ENCODE peak calls at places on chromosome 15, in eight cellular contexts. One of them, this sample, is unnamed.

GRCh38 chr15:58506064-58506490 is 74.3 kb downstream of the LIPC start:
- DNase-seq in fibroblast of pulmonary artery: no peak
- DNase-seq in choroid plexus epithelial cell: no peak
- DNase-seq in GM12864: no peak
- DNase-seq in A549: no peak
- DNase-seq in right atrium auricular region: no peak
- DNase-seq in chondrocyte: no peak
- DNase-seq in left ventricle myocardium inferior: no peak
- DNase-seq in this sample: no peak

GRCh38 chr15:76467136-76467535 is 130.6 kb downstream of the ISL2 start:
- DNase-seq in A549: no peak
- DNase-seq in fibroblast of pulmonary artery: no peak
- DNase-seq in chondrocyte: no peak
- DNase-seq in left ventricle myocardium inferior: no peak
- DNase-seq in right atrium auricular region: no peak
- DNase-seq in choroid plexus epithelial cell: no peak
- DNase-seq in GM12864: no peak
- DNase-seq in this sample: no peak

GRCh38 chr15:60928210-60928609 is 300.9 kb downstream of the RORA start:
- DNase-seq in A549: no peak
- DNase-seq in chondrocyte: no peak
- DNase-seq in left ventricle myocardium inferior: no peak
- DNase-seq in right atrium auricular region: no peak
- DNase-seq in choroid plexus epithelial cell: no peak
- DNase-seq in fibroblast of pulmonary artery: no peak
- DNase-seq in GM12864: no peak
- DNase-seq in this sample: no peak

GRCh38 chr15:96122077-96123027 is 208.1 kb upstream of the NR2F2 start:
- DNase-seq in A549: peak
- DNase-seq in left ventricle myocardium inferior: no peak
- DNase-seq in GM12864: no peak
- DNase-seq in choroid plexus epithelial cell: no peak
- DNase-seq in chondrocyte: no peak
- DNase-seq in fibroblast of pulmonary artery: no peak
- DNase-seq in right atrium auricular region: no peak
- DNase-seq in this sample: no peak

GRCh38 chr15:49223536-49224274 is 53.7 kb downstream of the GALK2 start:
- DNase-seq in fibroblast of pulmonary artery: peak
- DNase-seq in A549: no peak
- DNase-seq in chondrocyte: no peak
- DNase-seq in right atrium auricular region: no peak
- DNase-seq in choroid plexus epithelial cell: no peak
- DNase-seq in left ventricle myocardium inferior: no peak
- DNase-seq in GM12864: no peak
- DNase-seq in this sample: no peak

GRCh38 chr15:75508741-75509532 is 57.4 kb upstream of the SIN3A start:
- DNase-seq in fibroblast of pulmonary artery: peak
- DNase-seq in right atrium auricular region: no peak
- DNase-seq in GM12864: no peak
- DNase-seq in left ventricle myocardium inferior: no peak
- DNase-seq in chondrocyte: no peak
- DNase-seq in A549: peak
- DNase-seq in choroid plexus epithelial cell: peak
- DNase-seq in this sample: peak

GRCh38 chr15:48695088-48695834 is 49.8 kb upstream of the FBN1 start:
- DNase-seq in A549: no peak
- DNase-seq in fibroblast of pulmonary artery: peak
- DNase-seq in left ventricle myocardium inferior: no peak
- DNase-seq in chondrocyte: no peak
- DNase-seq in right atrium auricular region: no peak
- DNase-seq in GM12864: no peak
- DNase-seq in choroid plexus epithelial cell: peak
- DNase-seq in this sample: no peak

GRCh38 chr15:73273181-73274002 is 95.4 kb downstream of the HCN4 start:
- DNase-seq in choroid plexus epithelial cell: peak
- DNase-seq in A549: peak
- DNase-seq in fibroblast of pulmonary artery: peak
- DNase-seq in left ventricle myocardium inferior: no peak
- DNase-seq in right atrium auricular region: peak
- DNase-seq in chondrocyte: no peak
- DNase-seq in GM12864: no peak
- DNase-seq in this sample: peak

GRCh38 chr15:40823572-40824343 is 4.8 kb downstream of the PPP1R14D start:
- DNase-seq in chondrocyte: no peak
- DNase-seq in choroid plexus epithelial cell: no peak
- DNase-seq in GM12864: no peak
- DNase-seq in fibroblast of pulmonary artery: no peak
- DNase-seq in right atrium auricular region: no peak
- DNase-seq in left ventricle myocardium inferior: no peak
- DNase-seq in A549: no peak
- DNase-seq in this sample: no peak

GRCh38 chr15:39407116-39407515 is 173.8 kb upstream of the THBS1 start:
- DNase-seq in left ventricle myocardium inferior: no peak
- DNase-seq in fibroblast of pulmonary artery: peak
- DNase-seq in chondrocyte: no peak
- DNase-seq in right atrium auricular region: no peak
- DNase-seq in choroid plexus epithelial cell: no peak
- DNase-seq in A549: no peak
- DNase-seq in GM12864: no peak
- DNase-seq in this sample: no peak

GRCh38 chr15:93048759-93049161 is 40.3 kb downstream of the RGMA start:
- DNase-seq in chondrocyte: no peak
- DNase-seq in left ventricle myocardium inferior: no peak
- DNase-seq in fibroblast of pulmonary artery: no peak
- DNase-seq in right atrium auricular region: no peak
- DNase-seq in choroid plexus epithelial cell: no peak
- DNase-seq in GM12864: no peak
- DNase-seq in A549: no peak
- DNase-seq in this sample: no peak

GRCh38 chr15:75647370-75648155 is at the start of gene SNX33:
- DNase-seq in choroid plexus epithelial cell: peak
- DNase-seq in right atrium auricular region: peak
- DNase-seq in GM12864: no peak
- DNase-seq in A549: peak
- DNase-seq in chondrocyte: no peak
- DNase-seq in fibroblast of pulmonary artery: peak
- DNase-seq in left ventricle myocardium inferior: peak
- DNase-seq in this sample: peak

GRCh38 chr15:37520882-37521281 is 413.6 kb upstream of the TMCO5A start:
- DNase-seq in A549: no peak
- DNase-seq in left ventricle myocardium inferior: no peak
- DNase-seq in chondrocyte: no peak
- DNase-seq in GM12864: no peak
- DNase-seq in fibroblast of pulmonary artery: no peak
- DNase-seq in right atrium auricular region: no peak
- DNase-seq in choroid plexus epithelial cell: no peak
- DNase-seq in this sample: no peak

GRCh38 chr15:31275331-31276262 is 51.0 kb upstream of the KLF13 start:
- DNase-seq in fibroblast of pulmonary artery: no peak
- DNase-seq in right atrium auricular region: peak
- DNase-seq in left ventricle myocardium inferior: no peak
- DNase-seq in GM12864: no peak
- DNase-seq in chondrocyte: no peak
- DNase-seq in A549: no peak
- DNase-seq in choroid plexus epithelial cell: no peak
- DNase-seq in this sample: no peak

GRCh38 chr15:31503256-31503655 is 176.6 kb downstream of the KLF13 start:
- DNase-seq in left ventricle myocardium inferior: no peak
- DNase-seq in fibroblast of pulmonary artery: no peak
- DNase-seq in choroid plexus epithelial cell: no peak
- DNase-seq in chondrocyte: peak
- DNase-seq in right atrium auricular region: peak
- DNase-seq in A549: no peak
- DNase-seq in GM12864: no peak
- DNase-seq in this sample: no peak

GRCh38 chr15:101647251-101647650 is 4.9 kb downstream of the TM2D3 start:
- DNase-seq in chondrocyte: no peak
- DNase-seq in right atrium auricular region: no peak
- DNase-seq in choroid plexus epithelial cell: no peak
- DNase-seq in A549: peak
- DNase-seq in GM12864: no peak
- DNase-seq in left ventricle myocardium inferior: no peak
- DNase-seq in fibroblast of pulmonary artery: no peak
- DNase-seq in this sample: no peak
- TF ChIP-seq CTCF in chondrocyte: no peak
- TF ChIP-seq CTCF in right atrium auricular region: no peak
- TF ChIP-seq CTCF in choroid plexus epithelial cell: no peak
- TF ChIP-seq CTCF in A549: no peak
- TF ChIP-seq CTCF in GM12864: no peak
- TF ChIP-seq CTCF in left ventricle myocardium inferior: no peak
- TF ChIP-seq CTCF in fibroblast of pulmonary artery: no peak
- TF ChIP-seq CTCF in this sample: no peak

GRCh38 chr15:94182883-94183282 is 48.5 kb upstream of the MCTP2 start:
- DNase-seq in A549: no peak
- DNase-seq in chondrocyte: no peak
- DNase-seq in choroid plexus epithelial cell: no peak
- DNase-seq in fibroblast of pulmonary artery: no peak
- DNase-seq in GM12864: no peak
- DNase-seq in left ventricle myocardium inferior: no peak
- DNase-seq in right atrium auricular region: no peak
- DNase-seq in this sample: no peak

GRCh38 chr15:94174399-94174802 is 57.0 kb upstream of the MCTP2 start:
- DNase-seq in choroid plexus epithelial cell: no peak
- DNase-seq in fibroblast of pulmonary artery: no peak
- DNase-seq in GM12864: peak
- DNase-seq in left ventricle myocardium inferior: no peak
- DNase-seq in right atrium auricular region: no peak
- DNase-seq in A549: no peak
- DNase-seq in chondrocyte: no peak
- DNase-seq in this sample: no peak

GRCh38 chr15:94175420-94175819 is 55.9 kb upstream of the MCTP2 start:
- DNase-seq in choroid plexus epithelial cell: no peak
- DNase-seq in GM12864: no peak
- DNase-seq in chondrocyte: no peak
- DNase-seq in A549: no peak
- DNase-seq in left ventricle myocardium inferior: no peak
- DNase-seq in fibroblast of pulmonary artery: no peak
- DNase-seq in right atrium auricular region: no peak
- DNase-seq in this sample: no peak

DNA sequence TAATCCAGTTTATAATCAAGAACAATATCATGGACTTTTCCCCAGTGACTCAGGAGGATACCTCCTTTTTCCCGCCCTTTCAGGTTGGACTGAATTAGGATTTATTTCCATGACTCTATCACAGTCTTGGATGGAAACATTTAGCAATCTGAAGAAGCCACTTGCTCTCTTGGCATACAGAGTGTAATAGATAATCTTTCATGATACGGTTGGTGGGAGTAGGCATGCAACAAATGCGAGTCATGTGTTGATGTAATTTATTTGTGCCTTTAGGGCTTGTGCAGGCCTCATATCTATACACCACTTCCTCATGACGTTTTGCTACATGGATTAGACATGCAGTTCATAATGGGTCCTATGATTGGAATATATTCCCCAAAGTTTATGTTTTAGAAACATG is 54.2 kb upstream of the MCTP2 start:
- DNase-seq in right atrium auricular region: no peak
- DNase-seq in chondrocyte: no peak
- DNase-seq in GM12864: no peak
- DNase-seq in fibroblast of pulmonary artery: no peak
- DNase-seq in left ventricle myocardium inferior: no peak
- DNase-seq in choroid plexus epithelial cell: no peak
- DNase-seq in A549: no peak
- DNase-seq in this sample: no peak
- TF ChIP-seq CTCF in right atrium auricular region: no peak
- TF ChIP-seq CTCF in chondrocyte: no peak
- TF ChIP-seq CTCF in GM12864: no peak
- TF ChIP-seq CTCF in fibroblast of pulmonary artery: no peak
- TF ChIP-seq CTCF in left ventricle myocardium inferior: no peak
- TF ChIP-seq CTCF in choroid plexus epithelial cell: no peak
- TF ChIP-seq CTCF in A549: no peak
- TF ChIP-seq CTCF in this sample: no peak

GRCh38 chr15:63531586-63531985 is 27.2 kb downstream of the USP3 start:
- DNase-seq in A549: no peak
- DNase-seq in left ventricle myocardium inferior: no peak
- DNase-seq in choroid plexus epithelial cell: no peak
- DNase-seq in chondrocyte: no peak
- DNase-seq in fibroblast of pulmonary artery: no peak
- DNase-seq in GM12864: no peak
- DNase-seq in right atrium auricular region: no peak
- DNase-seq in this sample: no peak
- TF ChIP-seq CTCF in A549: no peak
- TF ChIP-seq CTCF in left ventricle myocardium inferior: peak
- TF ChIP-seq CTCF in choroid plexus epithelial cell: peak
- TF ChIP-seq CTCF in chondrocyte: peak
- TF ChIP-seq CTCF in fibroblast of pulmonary artery: peak
- TF ChIP-seq CTCF in GM12864: peak
- TF ChIP-seq CTCF in right atrium auricular region: no peak
- TF ChIP-seq CTCF in this sample: peak

DNA sequence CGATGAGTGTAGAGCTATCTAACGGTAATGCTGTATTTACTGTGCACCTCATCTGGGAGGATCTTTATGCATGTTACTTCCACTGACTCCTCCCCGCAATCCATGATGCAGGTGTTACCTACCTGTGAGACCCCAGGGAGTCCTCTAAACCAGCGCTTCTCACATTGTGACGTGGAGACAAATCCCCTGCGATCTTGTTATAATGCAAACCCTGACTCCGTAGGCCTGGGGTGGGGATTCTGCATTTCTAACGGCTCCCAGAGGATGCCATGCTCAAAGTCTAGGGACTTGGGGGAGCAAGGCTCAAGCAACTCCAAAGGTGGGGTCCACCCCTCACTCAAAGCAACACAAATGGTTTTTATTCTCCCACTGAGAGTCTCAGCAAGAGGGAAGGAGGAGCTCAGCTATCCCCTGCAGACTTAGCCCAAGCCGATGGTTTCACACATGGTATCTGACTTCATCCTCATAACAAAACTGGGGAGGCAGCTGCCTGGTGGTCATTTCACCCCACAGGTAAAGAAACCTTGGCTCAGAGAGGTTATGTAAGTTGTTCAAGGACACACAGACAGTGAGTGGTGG is 63.6 kb downstream of the PCSK6 start:
- DNase-seq in choroid plexus epithelial cell: no peak
- DNase-seq in left ventricle myocardium inferior: no peak
- DNase-seq in right atrium auricular region: no peak
- DNase-seq in GM12864: no peak
- DNase-seq in chondrocyte: no peak
- DNase-seq in A549: no peak
- DNase-seq in fibroblast of pulmonary artery: no peak
- DNase-seq in this sample: no peak
- TF ChIP-seq CTCF in choroid plexus epithelial cell: no peak
- TF ChIP-seq CTCF in left ventricle myocardium inferior: no peak
- TF ChIP-seq CTCF in right atrium auricular region: no peak
- TF ChIP-seq CTCF in GM12864: no peak
- TF ChIP-seq CTCF in chondrocyte: no peak
- TF ChIP-seq CTCF in A549: no peak
- TF ChIP-seq CTCF in fibroblast of pulmonary artery: no peak
- TF ChIP-seq CTCF in this sample: no peak

This sample was measured in GM20000.